ENCODE peak calls at places on chromosomes 12 and 14, in four cellular contexts. Y, J, X and I are unnamed samples.

GRCh38 chr14:51487848-51488247 is 163.9 kb upstream of the FRMD6 start:
- DNase-seq in Y (no peak), J (no peak), X (no peak), I (no peak)

GRCh38 chr12:72323881-72324280 is 51.7 kb downstream of the TRHDE start:
- DNase-seq in Y (no peak), J (no peak), X (no peak), I (no peak)

GRCh38 chr12:115660211-115660805 is 617.2 kb downstream of the MED13L start:
- DNase-seq in X (no peak), J (no peak), Y (peak; percentile 31), I (no peak)

GRCh38 chr12:67391034-67391433 is 121.9 kb downstream of the CAND1 start:
- DNase-seq in Y (no peak), X (no peak), J (no peak), I (peak; percentile 25)

GRCh38 chr12:19704966-19705365 is 265.7 kb downstream of the AEBP2 start:
- DNase-seq in Y (no peak), J (no peak), X (no peak), I (no peak)

GRCh38 chr14:28298156-28298555 is 468.4 kb upstream of the FOXG1 start:
- DNase-seq in X (no peak), Y (no peak), J (no peak), I (no peak)

GRCh38 chr14:99472937-99473336 is 7.7 kb downstream of the SETD3 start:
- DNase-seq in J (no peak), X (no peak), Y (no peak), I (no peak)

GRCh38 chr12:95099270-95099790 is 25.9 kb upstream of the NR2C1 start:
- DNase-seq in J (no peak), Y (no peak), X (no peak), I (no peak)

GRCh38 chr12:13288937-13289643 is 92.6 kb downstream of the EMP1 start:
- DNase-seq in X (no peak), Y (no peak), J (no peak), I (no peak)

GRCh38 chr14:50061664-50062437 is 54.5 kb downstream of the VCPKMT start:
- DNase-seq in Y (peak; percentile 61), J (peak; percentile 83), X (peak; percentile 32), I (peak; percentile 44)

GRCh38 chr14:26791117-26791806 is 193.4 kb upstream of the NOVA1 start:
- DNase-seq in X (no peak), J (no peak), Y (no peak), I (no peak)

GRCh38 chr12:8018666-8019581 is 13.6 kb upstream of the FOXJ2 start:
- DNase-seq in Y (no peak), X (no peak), J (no peak), I (no peak)

GRCh38 chr12:116933512-116934246 is 22.9 kb downstream of the FBXW8 start:
- DNase-seq in J (no peak), X (no peak), Y (no peak), I (no peak)

GRCh38 chr12:57886590-57887363 is 40.2 kb upstream of the CTDSP2 start:
- DNase-seq in J (no peak), Y (no peak), X (no peak), I (no peak)

GRCh38 chr14:41609704-41610183 is 3.1 kb downstream of the LRFN5 start:
- DNase-seq in J (peak; percentile 39), X (peak; percentile 29), Y (no peak), I (no peak)

GRCh38 chr12:66803972-66804371 is 125.1 kb upstream of the GRIP1 start:
- DNase-seq in J (no peak), X (no peak), Y (no peak), I (no peak)

GRCh38 chr14:91835920-91836843 is 31.2 kb downstream of the TC2N start:
- DNase-seq in Y (peak; percentile 96), X (peak; percentile 77), J (peak; percentile 83), I (peak; percentile 90)

GRCh38 chr12:15634010-15634676 is 155.0 kb downstream of the EPS8 start:
- DNase-seq in J (no peak), X (no peak), Y (no peak), I (no peak)

GRCh38 chr14:24310666-24311604 is at the start of gene LTB4R:
- DNase-seq in X (peak; percentile 73), Y (peak; percentile 86), J (peak; percentile 92), I (no peak)

GRCh38 chr14:96216627-96217026 is 12.0 kb downstream of the BDKRB2 start:
- DNase-seq in Y (no peak), J (no peak), X (no peak), I (no peak)

GRCh38 chr12:128449146-128449894 is 182.3 kb downstream of the TMEM132C start:
- DNase-seq in Y (no peak), J (no peak), X (no peak), I (no peak)

GRCh38 chr12:101945361-101946232 is 68.2 kb downstream of the DRAM1 start:
- DNase-seq in Y (peak; percentile 28), X (no peak), J (no peak), I (peak; percentile 9)

GRCh38 chr12:69509308-69509736 is 39.1 kb downstream of the FRS2 start:
- DNase-seq in J (no peak), Y (no peak), X (no peak), I (no peak)

GRCh38 chr12:92363295-92364146 is 217.9 kb upstream of the BTG1 start:
- DNase-seq in X (peak; percentile 28), J (peak; percentile 49), Y (no peak), I (no peak)
- H3K4me1 ChIP-seq in X (no peaks in the 10 kb centered on the region), J (no peaks in the 10 kb centered on the region), Y (peaks cover 18% of the 10 kb centered on the region), I (no peaks in the 10 kb centered on the region)

DNA sequence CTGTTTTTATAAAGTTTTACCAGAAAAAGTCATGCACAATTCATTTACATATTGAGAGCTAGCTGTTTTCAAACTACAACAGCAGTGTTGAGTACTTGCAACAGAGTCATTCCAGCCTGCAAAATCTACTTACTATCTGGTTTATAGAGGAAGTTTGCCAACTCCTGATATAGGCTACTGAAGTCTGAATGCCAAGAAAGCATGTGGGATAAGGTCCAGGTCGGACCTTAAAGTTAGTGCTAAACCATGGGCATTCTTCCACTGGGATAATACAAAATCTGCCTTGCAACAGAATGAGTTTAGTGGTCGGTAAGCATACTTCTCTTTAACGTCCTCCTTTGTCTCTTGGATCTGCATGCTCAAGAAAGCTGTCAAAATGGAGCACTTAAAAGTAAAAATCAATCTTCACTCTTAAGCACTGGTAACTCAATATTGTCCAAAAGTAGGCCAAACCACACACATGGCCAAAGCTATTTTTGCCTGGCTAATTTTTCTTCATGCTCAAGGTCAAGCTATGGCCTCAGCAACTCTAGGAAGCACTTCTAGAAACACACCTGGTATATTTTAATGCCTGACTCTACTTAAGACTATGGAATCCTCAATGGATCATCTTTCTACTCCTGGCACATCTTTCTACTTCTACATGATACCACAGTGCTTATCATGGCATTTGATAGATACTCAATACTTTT is 364.9 kb upstream of the KITLG start:
- DNase-seq in J (no peak), X (no peak), Y (peak; percentile 27), I (no peak)
- H3K4me1 ChIP-seq in J (no peaks in the 10 kb centered on the region), X (no peaks in the 10 kb centered on the region), Y (peaks cover 22% of the 10 kb centered on the region), I (peaks cover 42% of the 10 kb centered on the region)

DNA sequence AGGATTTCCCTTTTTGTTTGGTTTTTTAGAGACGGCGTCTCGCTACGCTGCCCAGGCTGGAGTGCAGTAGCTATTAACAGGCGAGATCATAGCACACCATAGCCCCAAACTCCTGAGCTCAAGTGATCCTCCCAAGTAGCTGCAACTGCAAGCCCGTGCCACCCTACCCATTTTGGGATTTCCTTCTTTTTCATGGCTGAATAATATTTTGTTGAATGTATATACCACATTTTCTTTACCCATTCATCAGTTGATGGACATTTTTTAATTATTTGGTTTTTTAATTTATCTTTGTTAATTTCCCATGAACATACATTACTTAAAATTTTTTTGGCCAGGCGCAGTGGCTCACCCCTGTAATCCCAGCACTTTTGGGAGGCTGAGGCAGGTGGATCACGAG is 15.2 kb downstream of the PITPNM2 start:
- DNase-seq in X (no peak), Y (no peak), J (peak; percentile 5), I (no peak)
- H3K4me1 ChIP-seq in X (peaks cover 4% of the 10 kb centered on the region), Y (peaks cover 35% of the 10 kb centered on the region), J (no peaks in the 10 kb centered on the region), I (peaks cover 12% of the 10 kb centered on the region)

DNA sequence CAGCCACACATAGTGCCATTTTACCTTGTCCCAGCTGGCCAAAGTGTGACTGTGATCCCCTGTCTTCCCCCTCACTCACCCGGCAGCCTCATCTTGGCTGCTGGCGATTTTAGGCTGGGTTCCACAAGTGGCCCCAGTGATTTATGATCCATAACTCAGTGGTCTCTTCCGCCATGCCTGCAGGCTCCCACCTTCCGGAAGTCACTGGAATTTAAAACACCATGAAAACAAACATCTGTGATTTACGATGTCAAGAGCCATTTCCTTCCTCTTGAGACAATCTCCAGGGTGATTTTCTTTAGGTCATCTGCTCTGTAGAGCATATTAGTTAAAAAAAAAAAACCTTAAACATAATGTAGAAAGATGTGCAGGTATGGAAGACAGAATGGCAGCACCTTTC is 282.3 kb downstream of the CACNA1C start:
- DNase-seq in J (no peak), Y (no peak), X (no peak), I (no peak)
- H3K4me1 ChIP-seq in J (no peaks in the 10 kb centered on the region), Y (peaks cover 46% of the 10 kb centered on the region), X (peaks cover 8% of the 10 kb centered on the region), I (no peaks in the 10 kb centered on the region)

DNA sequence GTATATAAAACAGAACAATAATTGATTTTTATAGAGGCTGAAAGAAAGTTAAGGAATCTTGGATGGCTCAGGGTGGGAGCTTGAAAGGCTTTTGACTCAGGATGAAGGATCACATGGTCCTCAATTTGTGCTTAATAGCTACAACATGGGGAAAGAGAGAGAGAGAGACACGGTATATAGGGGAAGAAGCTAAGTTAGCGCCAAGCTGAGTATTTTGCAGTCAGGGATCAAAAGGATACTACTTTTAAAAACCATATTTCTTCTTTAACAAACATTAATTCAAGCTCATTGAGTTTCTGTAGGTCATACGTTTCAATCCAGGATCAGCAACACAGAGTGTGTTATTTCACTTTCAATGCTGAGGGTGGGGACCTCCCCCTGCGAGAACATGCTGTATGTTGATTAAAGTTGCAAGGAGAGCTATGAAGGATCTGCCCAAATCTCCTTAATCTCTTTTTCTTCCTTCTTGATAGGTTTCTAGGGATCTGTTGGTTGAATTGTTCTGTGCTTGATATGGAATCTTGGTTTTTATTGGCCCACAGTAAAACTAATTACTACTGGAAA is 133.1 kb upstream of the NUDT4 start:
- DNase-seq in J (no peak), Y (no peak), X (no peak), I (no peak)
- H3K4me1 ChIP-seq in J (no peaks in the 10 kb centered on the region), Y (peaks cover 27% of the 10 kb centered on the region), X (no peaks in the 10 kb centered on the region), I (peaks cover 13% of the 10 kb centered on the region)

GRCh38 chr12:124562018-124562795 is 5.2 kb downstream of the NCOR2 start:
- DNase-seq in Y (no peak), X (no peak), J (no peak), I (no peak)
- H3K4me1 ChIP-seq in Y (peaks cover 83% of the 10 kb centered on the region), X (peaks cover 6% of the 10 kb centered on the region), J (no peaks in the 10 kb centered on the region), I (peaks cover 11% of the 10 kb centered on the region)

GRCh38 chr14:103733651-103734050 is 18.0 kb downstream of the ZFYVE21 start:
- DNase-seq in J (no peak), Y (no peak), X (no peak), I (no peak)
- H3K4me1 ChIP-seq in J (no peaks in the 10 kb centered on the region), Y (peaks cover 84% of the 10 kb centered on the region), X (peaks cover 7% of the 10 kb centered on the region), I (no peaks in the 10 kb centered on the region)

DNA sequence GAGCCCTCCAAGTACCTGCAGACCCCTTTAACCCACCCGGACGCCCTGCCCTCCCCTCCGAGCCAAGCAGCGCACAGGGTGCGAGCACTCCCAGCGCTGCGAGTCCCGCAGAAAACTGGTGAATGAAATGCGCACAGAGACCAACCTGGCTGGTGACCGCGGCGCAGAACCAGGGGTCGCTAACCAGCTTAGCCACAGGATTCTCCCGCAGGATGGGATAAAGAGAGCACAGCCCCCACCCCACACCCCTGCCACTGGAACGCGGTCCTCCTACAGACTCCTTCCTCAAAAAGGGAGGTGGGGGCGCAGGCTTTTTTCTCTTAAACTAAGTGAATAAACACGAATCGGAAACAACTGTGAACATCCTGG is 1.0 kb downstream of the ATP2B1 start:
- DNase-seq in Y (no peak), X (peak; percentile 20), J (peak; percentile 61), I (peak; percentile 45)
- H3K4me1 ChIP-seq in Y (peaks cover 46% of the 10 kb centered on the region), X (no peaks in the 10 kb centered on the region), J (no peaks in the 10 kb centered on the region), I (peaks cover 22% of the 10 kb centered on the region)